ENCODE peak calls at places on chromosomes 1 and 21, in nine cellular contexts. Z, N, H, I, K, U, D, W and P are unnamed samples.

GRCh38 chr1:172613294-172613693 is 45.6 kb upstream of the FASLG start:
- DNase-seq in Z (no peak), N (no peak), H (no peak), I (no peak), K (no peak), U (no peak), D (no peak), W (no peak), P (no peak)

GRCh38 chr1:109239580-109240068 is 9.7 kb upstream of the CELSR2 start:
- DNase-seq in Z (peak; percentile 56), N (peak; percentile 72), H (no peak), I (no peak), K (no peak), U (no peak), D (peak; percentile 92), W (no peak), P (no peak)

GRCh38 chr1:2459757-2460156 is 16.3 kb upstream of the PLCH2 start:
- DNase-seq in Z (no peak), N (no peak), H (peak; percentile 54), I (no peak), K (no peak), U (peak; percentile 63), D (no peak), W (no peak), P (no peak)

GRCh38 chr21:31248598-31248997 is 95.5 kb downstream of the TIAM1 start:
- DNase-seq in Z (no peak), N (no peak), H (no peak), I (no peak), K (no peak), U (no peak), D (no peak), W (no peak), P (no peak)

GRCh38 chr1:17596651-17597509 is 57.4 kb downstream of the ARHGEF10L start:
- DNase-seq in Z (no peak), N (no peak), H (no peak), I (no peak), K (no peak), U (no peak), D (no peak), W (no peak), P (no peak)

GRCh38 chr1:11924334-11925195 is 1.7 kb downstream of the KIAA2013 start:
- DNase-seq in Z (no peak), N (no peak), H (no peak), I (no peak), K (no peak), U (no peak), D (no peak), W (no peak), P (no peak)

GRCh38 chr21:34635307-34635706 is 20.4 kb upstream of the RCAN1 start:
- DNase-seq in Z (peak; percentile 23), N (no peak), H (no peak), I (no peak), K (no peak), U (no peak), D (no peak), W (no peak), P (no peak)

GRCh38 chr21:34526236-34526617 is 14.2 kb upstream of the KCNE1 start:
- DNase-seq in Z (no peak), N (no peak), H (no peak), I (no peak), K (no peak), U (no peak), D (no peak), W (no peak), P (no peak)

GRCh38 chr1:116413414-116413813 is 40.4 kb downstream of the ATP1A1 start:
- DNase-seq in Z (no peak), N (no peak), H (no peak), I (no peak), K (no peak), U (no peak), D (no peak), W (no peak), P (no peak)

GRCh38 chr1:183394435-183394834 is 23.7 kb downstream of the NMNAT2 start:
- DNase-seq in Z (no peak), N (no peak), H (no peak), I (no peak), K (no peak), U (no peak), D (peak; percentile 72), W (no peak), P (no peak)

GRCh38 chr1:207908112-207908734 is 2.7 kb downstream of the CD34 start:
- DNase-seq in Z (peak; percentile 90), N (no peak), H (peak; percentile 50), I (no peak), K (no peak), U (no peak), D (no peak), W (peak; percentile 46), P (no peak)

GRCh38 chr1:34787461-34788420 is 5.1 kb upstream of the GJA4 start:
- DNase-seq in Z (no peak), N (no peak), H (no peak), I (no peak), K (no peak), U (no peak), D (no peak), W (no peak), P (no peak)

GRCh38 chr1:8076171-8076570 is 50.1 kb upstream of the ERRFI1 start:
- DNase-seq in Z (no peak), N (no peak), H (no peak), I (no peak), K (no peak), U (no peak), D (no peak), W (no peak), P (no peak)

GRCh38 chr1:18972531-18972930 is 16.1 kb upstream of the IFFO2 start:
- DNase-seq in Z (no peak), N (no peak), H (no peak), I (no peak), K (no peak), U (no peak), D (no peak), W (no peak), P (no peak)

GRCh38 chr1:32426489-32427255 is 32.4 kb upstream of the BSDC1 start:
- DNase-seq in Z (no peak), N (no peak), H (no peak), I (no peak), K (no peak), U (no peak), D (no peak), W (peak; percentile 30), P (no peak)

GRCh38 chr1:197439708-197440107 is 171.7 kb downstream of the CRB1 start:
- DNase-seq in Z (no peak), N (no peak), H (no peak), I (no peak), K (no peak), U (no peak), D (no peak), W (no peak), P (no peak)
- TF ChIP-seq CTCF in Z (no peak), N (no peak), H (no peak), I (no peak), K (no peak), U (no peak), D (no peak), W (no peak), P (no peak)

DNA sequence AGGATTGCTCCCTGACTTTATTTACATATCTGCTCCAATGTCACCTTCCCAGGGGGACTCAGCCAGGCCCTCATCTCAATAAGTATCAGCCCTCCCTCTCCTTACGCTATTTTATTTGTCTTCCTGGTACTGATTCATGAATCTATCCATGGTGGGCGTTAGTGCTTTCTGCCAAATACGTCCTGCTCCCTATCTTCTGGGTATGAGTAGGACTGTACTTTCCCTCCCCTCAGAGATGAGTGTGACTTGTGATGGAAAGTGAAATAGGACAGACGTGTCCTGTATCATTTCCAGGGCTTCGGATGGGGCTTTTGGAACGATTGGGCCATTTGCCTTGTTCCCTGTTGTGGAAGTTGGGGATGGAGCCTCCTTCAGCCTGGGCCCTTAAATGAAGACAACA is 47.5 kb downstream of the FOXO6 start:
- DNase-seq in Z (no peak), N (no peak), H (no peak), I (no peak), K (no peak), U (no peak), D (no peak), W (no peak), P (no peak)
- H3K27me3 ChIP-seq in Z (no peaks in the 10 kb centered on the region), N (no peaks in the 10 kb centered on the region), H (peaks cover 19% of the 10 kb centered on the region), I (no peaks in the 10 kb centered on the region), K (peaks cover 27% of the 10 kb centered on the region), U (peaks cover 31% of the 10 kb centered on the region), D (no peaks in the 10 kb centered on the region), W (no peaks in the 10 kb centered on the region), P (peaks cover 1% of the 10 kb centered on the region)

GRCh38 chr21:17050156-17050555 is 462.7 kb upstream of the CXADR start:
- DNase-seq in Z (no peak), N (no peak), H (no peak), I (no peak), K (no peak), U (no peak), D (no peak), W (no peak), P (no peak)

GRCh38 chr21:17048974-17049373 is 463.9 kb upstream of the CXADR start:
- DNase-seq in Z (no peak), N (no peak), H (no peak), I (no peak), K (no peak), U (no peak), D (no peak), W (no peak), P (no peak)

GRCh38 chr21:17050646-17051045 is 462.2 kb upstream of the CXADR start:
- DNase-seq in Z (no peak), N (no peak), H (no peak), I (no peak), K (no peak), U (no peak), D (no peak), W (no peak), P (no peak)

GRCh38 chr21:17044696-17045095 is 468.1 kb upstream of the CXADR start:
- DNase-seq in Z (no peak), N (no peak), H (no peak), I (no peak), K (no peak), U (no peak), D (no peak), W (no peak), P (no peak)

DNA sequence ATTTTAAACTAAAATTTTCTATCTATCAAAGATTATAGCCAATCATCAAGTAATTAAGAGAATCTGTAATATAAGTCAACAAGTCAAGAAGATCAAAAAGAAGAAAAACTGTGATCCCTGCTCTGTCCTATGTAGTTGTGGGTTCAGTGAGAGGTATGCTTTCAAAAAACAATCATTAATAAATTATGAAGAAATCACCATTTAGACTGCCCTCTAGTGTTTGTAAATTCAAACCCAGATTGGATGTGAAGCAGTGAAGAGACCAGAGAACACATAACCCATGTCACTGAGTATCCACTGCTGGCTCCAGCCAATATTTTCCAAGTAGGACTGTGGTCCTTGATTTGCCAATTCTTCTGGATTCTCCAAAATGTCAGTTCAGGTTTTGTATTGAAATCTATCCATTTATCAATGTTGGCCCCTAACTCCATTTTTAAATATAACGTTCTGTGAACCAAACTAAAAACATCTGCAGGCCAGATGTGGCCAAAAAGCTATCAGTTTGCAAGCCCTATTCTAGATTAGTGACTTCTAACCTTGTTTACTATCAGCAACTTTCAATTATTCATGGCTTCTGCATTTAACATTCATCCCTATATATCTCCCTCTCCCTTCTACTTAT is 467.5 kb upstream of the CXADR start:
- DNase-seq in Z (no peak), N (no peak), H (no peak), I (no peak), K (no peak), U (no peak), D (no peak), W (no peak), P (no peak)
- TF ChIP-seq CTCF in Z (peak; percentile 61), N (no peak), H (peak; percentile 30), I (no peak), K (no peak), U (peak; percentile 69), D (peak; percentile 16), W (peak; percentile 12), P (no peak)

GRCh38 chr1:63304410-63304809 is 18.0 kb upstream of the FOXD3 start:
- DNase-seq in Z (no peak), N (no peak), H (no peak), I (no peak), K (no peak), U (no peak), D (no peak), W (no peak), P (no peak)
- H3K27me3 ChIP-seq in Z (no peaks in the 10 kb centered on the region), N (no peaks in the 10 kb centered on the region), H (peaks cover 52% of the 10 kb centered on the region), I (no peaks in the 10 kb centered on the region), K (peaks cover 35% of the 10 kb centered on the region), U (peaks cover 70% of the 10 kb centered on the region), D (no peaks in the 10 kb centered on the region), W (no peaks in the 10 kb centered on the region), P (no peaks in the 10 kb centered on the region)